ENCODE peak calls at places on chromosomes 13 and 19, in five cellular contexts. Z is HCT116, S is thyroid gland, W is left lung, C is heart left ventricle. B is an unnamed sample. For H3K27me3, the result is how much of the 10 kb centered on the place peaks cover.

GRCh38 chr13:50125306-50125555 is 110.0 kb downstream of the KCNRG start:
- DNase-seq in Z (no peak), S (no peak), W (no peak), C (no peak), B (no peak)

GRCh38 chr19:10095622-10095947 is 6.9 kb downstream of the ANGPTL6 start:
- DNase-seq in Z (no peak), S (no peak), W (no peak), C (no peak), B (no peak)

GRCh38 chr19:5186293-5187050 is 154.1 kb downstream of the PTPRS start:
- DNase-seq in Z (no peak), S (no peak), W (no peak), C (no peak), B (no peak)

GRCh38 chr19:3457531-3458228 is 22.6 kb downstream of the SMIM24 start:
- DNase-seq in Z (no peak), S (no peak), W (no peak), C (peak), B (no peak)

GRCh38 chr19:50465986-50466771 is 10.1 kb upstream of the EMC10 start:
- DNase-seq in Z (peak), S (peak), W (peak), C (no peak), B (no peak)

GRCh38 chr13:41900918-41901317 is 60.0 kb downstream of the VWA8 start:
- DNase-seq in Z (no peak), S (no peak), W (no peak), C (no peak), B (no peak)

GRCh38 chr19:1360818-1361461 is 22.8 kb upstream of the NDUFS7 start:
- DNase-seq in Z (no peak), S (no peak), W (peak), C (peak), B (no peak)

GRCh38 chr19:32397736-32398135 is 7.8 kb upstream of the DPY19L3 start:
- DNase-seq in Z (no peak), S (no peak), W (no peak), C (no peak), B (peak)

GRCh38 chr13:72004236-72004635 is 137.2 kb upstream of the DACH1 start:
- DNase-seq in Z (no peak), S (no peak), W (no peak), C (no peak), B (no peak)

GRCh38 chr13:104779311-104779710 is 1713.1 kb upstream of the SLC10A2 start:
- DNase-seq in Z (no peak), S (no peak), W (no peak), C (no peak), B (no peak)

GRCh38 chr13:77509221-77509620 is 26.3 kb upstream of the SCEL start:
- DNase-seq in Z (no peak), S (no peak), W (no peak), C (no peak), B (peak)

GRCh38 chr13:44306401-44307192 is 67.0 kb upstream of the SERP2 start:
- DNase-seq in Z (peak), S (no peak), W (no peak), C (peak), B (peak)

GRCh38 chr19:4877753-4878490 is 10.5 kb upstream of the PLIN3 start:
- DNase-seq in Z (no peak), S (no peak), W (no peak), C (peak), B (no peak)

GRCh38 chr13:72127031-72127430 is 260.0 kb upstream of the DACH1 start:
- DNase-seq in Z (no peak), S (no peak), W (no peak), C (no peak), B (no peak)

GRCh38 chr19:21321996-21322395 is 7.2 kb downstream of the ZNF708 start:
- DNase-seq in Z (no peak), S (no peak), W (no peak), C (no peak), B (no peak)

GRCh38 chr13:41782086-41782485 is 178.8 kb downstream of the VWA8 start:
- DNase-seq in Z (no peak), S (no peak), W (no peak), C (no peak), B (no peak)

GRCh38 chr19:40933025-40933424 is 51.0 kb upstream of the CYP2A7 start:
- DNase-seq in Z (no peak), S (no peak), W (no peak), C (no peak), B (no peak)

GRCh38 chr19:12783849-12784393 is 7.4 kb upstream of the JUNB start:
- DNase-seq in Z (no peak), S (peak), W (peak), C (peak), B (no peak)

GRCh38 chr13:105638446-105638845 is 897.0 kb downstream of the EFNB2 start:
- DNase-seq in Z (no peak), S (no peak), W (no peak), C (no peak), B (no peak)

GRCh38 chr19:41226053-41226873 is 7.2 kb downstream of the AXL start:
- DNase-seq in Z (peak), S (peak), W (peak), C (peak), B (no peak)

DNA sequence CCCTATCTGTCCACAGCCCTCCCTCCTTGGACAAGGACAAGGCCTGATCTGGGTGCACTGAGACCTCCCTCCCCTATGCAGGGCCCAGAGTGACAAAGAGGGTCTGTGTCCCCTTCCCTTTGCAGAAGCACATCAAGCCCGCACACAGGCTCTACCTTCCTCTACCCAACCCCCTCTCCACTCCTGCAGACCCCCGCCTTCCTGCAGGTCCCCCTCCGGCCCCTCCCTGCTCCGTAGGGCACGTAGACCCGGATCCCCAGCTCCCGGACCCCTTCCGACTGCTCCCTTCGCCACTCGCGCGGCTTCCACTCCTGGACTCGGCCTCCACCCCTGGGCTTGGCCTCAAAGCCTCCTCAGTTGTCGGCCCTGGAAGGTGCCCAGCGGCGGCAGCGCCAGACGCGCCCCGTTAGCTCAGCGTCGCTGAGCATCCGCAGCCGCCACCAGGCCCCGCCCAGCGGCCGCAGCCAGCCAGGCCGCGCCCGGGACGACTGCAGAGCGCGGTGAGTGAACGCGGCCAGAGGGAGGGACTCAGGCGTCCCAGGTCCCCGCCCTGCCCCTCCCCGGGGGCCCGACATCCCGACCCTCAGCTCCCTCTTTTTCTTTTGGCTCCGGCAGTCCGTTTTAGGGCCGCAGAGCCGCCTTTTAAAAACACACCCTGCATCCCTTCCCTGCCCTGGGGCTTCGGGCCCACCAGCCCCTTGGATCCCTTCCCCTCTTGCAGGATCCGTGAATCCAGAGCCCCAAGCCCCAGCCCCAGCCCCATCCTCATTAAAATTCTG is 1.6 kb upstream of the MYADM start:
- DNase-seq in Z (peak), S (peak), W (peak), C (peak), B (no peak)
- TF ChIP-seq CTCF in Z (no peak), S (no peak), W (no peak), C (no peak), B (no peak)

DNA sequence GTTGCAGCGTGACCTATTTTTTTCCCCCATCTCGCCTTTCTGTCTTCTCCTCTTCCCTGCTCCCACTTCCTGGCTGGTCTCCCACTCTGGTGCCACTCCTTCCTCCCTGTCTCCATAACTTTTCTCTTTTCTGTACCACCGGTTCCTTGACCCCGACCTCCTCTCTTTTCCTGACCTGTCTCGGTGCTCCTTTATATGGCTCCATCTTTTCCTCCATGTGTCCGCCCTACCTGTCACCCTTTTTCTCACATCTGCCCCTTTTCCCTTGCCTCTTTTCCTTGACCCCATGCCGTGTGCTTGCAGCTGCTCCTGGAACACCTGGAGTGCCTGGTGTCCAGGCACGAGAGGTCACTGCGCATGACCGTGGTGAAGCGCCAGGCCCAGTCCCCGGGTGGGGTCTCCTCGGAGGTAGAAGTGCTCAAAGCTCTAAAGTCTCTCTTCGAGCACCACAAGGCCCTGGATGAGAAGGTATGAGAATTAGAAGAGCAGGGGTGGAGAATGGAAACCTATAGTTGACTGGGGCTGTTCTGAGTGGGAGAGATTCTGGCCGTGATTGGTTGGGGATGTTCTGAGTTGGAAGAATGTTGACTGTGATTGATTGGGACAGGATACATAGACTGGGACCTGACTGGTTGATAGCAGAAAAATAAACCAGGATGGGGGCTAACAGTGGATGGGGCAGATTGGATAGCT is 9.3 kb downstream of the PPFIA3 start:
- DNase-seq in Z (no peak), S (no peak), W (no peak), C (no peak), B (no peak)
- H3K4me3 ChIP-seq in Z (peak), S (no peak), W (no peak), C (no peak), B (peak)

DNA sequence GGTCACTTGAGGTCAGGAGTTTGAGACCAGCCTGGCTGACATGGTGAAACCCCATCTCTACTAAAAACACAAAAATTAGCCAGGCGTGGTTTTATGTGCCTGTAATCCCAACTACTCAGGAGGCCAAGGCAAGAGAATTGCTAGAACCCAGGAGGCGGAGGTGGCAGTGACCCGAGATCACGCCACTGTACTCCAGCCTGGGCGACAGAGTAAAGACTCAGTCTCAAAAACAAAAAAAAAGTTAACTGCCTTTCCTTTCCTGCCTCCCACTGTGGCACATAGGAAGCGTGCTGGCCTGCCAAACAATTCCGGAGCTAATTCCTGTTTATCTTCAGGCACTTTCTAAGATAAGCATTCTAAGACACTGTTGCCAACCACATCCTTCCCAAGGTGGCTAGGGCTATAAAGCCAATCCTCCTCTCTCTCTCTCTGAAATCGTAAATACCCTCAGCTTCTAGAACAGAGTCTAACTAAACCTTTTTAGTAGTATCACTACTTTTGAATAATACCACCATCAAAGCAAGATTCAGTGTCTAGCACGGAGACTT is 21.6 kb downstream of the SLC25A30 start:
- DNase-seq in Z (no peak), S (peak), W (no peak), C (no peak), B (no peak)
- H3K27me3 ChIP-seq in Z (under half), S (under half), W (under half), C (under half), B (under half)

DNA sequence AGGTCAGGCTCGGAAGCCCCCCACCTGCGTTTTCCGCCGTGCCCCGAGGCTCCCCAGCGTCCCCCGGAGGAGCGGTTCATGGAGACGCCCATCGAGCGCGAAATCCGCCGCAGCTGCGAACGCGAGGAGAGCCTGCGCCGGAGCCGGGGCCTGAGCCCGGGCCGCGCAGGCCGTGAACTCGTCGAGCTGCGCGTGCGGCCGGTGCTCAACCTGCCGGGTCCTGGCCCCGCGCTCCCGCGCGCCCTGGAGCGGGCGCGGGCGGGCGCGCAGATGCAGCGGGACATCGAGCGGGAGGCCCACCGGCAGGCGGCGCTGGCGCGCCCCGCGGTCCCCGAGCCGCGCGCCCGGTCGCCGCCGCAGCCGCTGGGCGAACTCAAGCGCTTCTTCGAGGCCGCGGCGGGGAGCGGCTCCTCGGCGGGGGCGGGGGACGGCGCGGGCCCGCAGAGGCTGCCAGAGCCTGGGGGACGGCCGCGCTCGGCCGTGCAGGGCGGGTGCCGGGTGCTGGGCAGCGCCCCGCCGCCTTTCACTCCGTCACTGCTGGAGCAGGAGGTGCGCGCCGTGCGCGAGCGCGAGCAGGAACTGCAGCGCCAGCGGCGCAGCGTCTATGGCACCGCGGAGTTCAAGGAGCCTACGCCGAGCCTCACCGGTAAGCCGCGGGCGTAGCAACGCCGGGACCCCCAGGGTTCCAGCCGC is 792 bp downstream of the MISP3 start:
- DNase-seq in Z (no peak), S (peak), W (peak), C (peak), B (no peak)
- TF ChIP-seq CTCF in Z (no peak), S (peak), W (no peak), C (peak), B (no peak)